ENCODE peak calls at places on chromosome 12, in five cellular contexts. V is right cardiac atrium, R is aorta, M is tibial nerve, K is hepatocyte. N is an unnamed sample. For H3K27me3, the result is how much of the 10 kb centered on the place peaks cover.

GRCh38 chr12:19550626-19551025 is 111.3 kb downstream of the AEBP2 start:
- DNase-seq in V (no peak), M (no peak), R (no peak), K (no peak), N (no peak)

GRCh38 chr12:27198036-27198435 is 46.0 kb upstream of the STK38L start:
- DNase-seq in V (peak), M (peak), K (no peak), R (peak), N (no peak)

GRCh38 chr12:3020850-3021435 is 56.2 kb upstream of the TSPAN9 start:
- DNase-seq in K (no peak), V (peak), M (no peak), R (no peak), N (no peak)

GRCh38 chr12:2553388-2554126 is 241.2 kb upstream of the FKBP4 start:
- DNase-seq in M (no peak), K (no peak), V (no peak), R (no peak), N (no peak)

GRCh38 chr12:9721394-9722092 is 11.4 kb downstream of the CLECL1 start:
- DNase-seq in K (peak), V (no peak), M (no peak), R (no peak), N (no peak)

GRCh38 chr12:43151406-43152080 is 400.5 kb downstream of the ADAMTS20 start:
- DNase-seq in M (no peak), R (no peak), K (no peak), V (no peak), N (no peak)

GRCh38 chr12:83408841-83409240 is 722.1 kb downstream of the TMTC2 start:
- DNase-seq in M (no peak), R (no peak), K (no peak), V (no peak), N (no peak)

GRCh38 chr12:81077686-81078441 is at the start of gene ACSS3:
- DNase-seq in K (peak), V (peak), M (peak), R (peak), N (peak)

GRCh38 chr12:94416613-94417012 is 43.1 kb downstream of the CEP83 start:
- DNase-seq in K (no peak), V (no peak), R (no peak), M (no peak), N (no peak)

GRCh38 chr12:57474430-57474829 is 5.2 kb downstream of the ARHGAP9 start:
- DNase-seq in M (no peak), R (no peak), K (no peak), V (no peak), N (no peak)

GRCh38 chr12:57473886-57474285 is 5.8 kb downstream of the ARHGAP9 start:
- DNase-seq in R (no peak), K (no peak), M (no peak), V (no peak), N (no peak)

GRCh38 chr12:57472391-57472790 is 7.3 kb downstream of the ARHGAP9 start:
- DNase-seq in M (no peak), V (no peak), R (no peak), K (no peak), N (no peak)

GRCh38 chr12:57474862-57475261 is 4.8 kb downstream of the ARHGAP9 start:
- DNase-seq in R (no peak), V (no peak), K (no peak), M (no peak), N (no peak)

GRCh38 chr12:57473392-57473791 is 6.3 kb downstream of the ARHGAP9 start:
- DNase-seq in K (no peak), M (no peak), R (no peak), V (no peak), N (no peak)
- H3K27me3 ChIP-seq in K (half or more), M (under half), R (under half), V (under half), N (under half)

DNA sequence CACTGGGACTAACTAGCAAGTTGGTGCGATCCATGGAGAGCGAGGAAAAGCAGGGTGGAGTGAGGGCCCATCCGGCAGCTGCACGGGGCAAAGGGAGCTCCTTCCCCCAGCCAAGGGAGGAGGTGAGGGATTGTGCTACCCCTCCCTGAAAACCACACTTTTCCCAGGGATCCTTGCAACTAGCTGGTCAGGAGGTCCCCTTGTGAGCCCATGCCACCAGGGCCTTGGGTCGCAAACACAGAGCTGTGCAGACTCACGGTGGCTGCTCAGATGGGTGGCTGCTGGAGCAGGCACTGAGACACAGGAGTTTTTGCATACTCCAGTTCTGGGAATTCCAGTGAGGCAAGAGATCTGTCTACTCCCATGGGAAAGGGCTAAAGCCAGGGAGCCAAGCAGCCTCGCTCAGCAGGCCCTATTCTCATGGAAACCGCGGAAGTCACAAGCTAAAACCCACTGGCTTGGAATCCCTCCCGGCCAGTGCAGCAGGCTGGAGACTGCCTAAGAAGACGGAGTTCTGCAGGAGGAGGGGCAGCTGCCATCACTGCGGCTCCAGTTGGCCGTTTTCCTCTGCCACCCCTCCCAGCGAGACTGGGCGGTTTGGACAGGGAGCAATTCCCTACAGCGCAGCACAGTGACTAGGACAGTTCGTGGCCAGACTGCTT is 10.9 kb upstream of the ZNF705A start:
- DNase-seq in K (peak), R (peak), V (peak), M (no peak), N (peak)
- H3K4me3 ChIP-seq in K (no peak), R (no peak), V (no peak), M (no peak), N (no peak)

DNA sequence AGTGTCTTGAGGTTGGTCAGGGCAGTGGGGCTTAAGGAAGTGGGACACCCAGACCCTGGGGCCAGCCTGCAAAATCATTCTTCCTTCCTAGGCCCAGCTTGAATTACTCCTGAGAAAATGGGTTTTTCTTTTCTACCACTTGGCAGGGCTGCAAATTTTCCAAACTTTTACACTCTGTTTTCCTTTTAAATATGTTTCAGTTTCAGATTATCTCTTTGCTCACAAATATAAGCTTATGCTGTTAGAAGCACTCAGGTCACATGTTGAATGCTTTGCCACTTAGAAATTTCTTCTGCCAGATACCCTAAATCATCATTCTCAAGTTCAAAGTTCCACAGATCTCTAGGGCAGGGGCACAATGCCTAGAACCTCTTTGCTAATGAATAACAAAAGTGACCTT is 2.9 kb upstream of the LGR5 start:
- DNase-seq in R (no peak), K (no peak), M (no peak), V (no peak), N (no peak)
- H3K27me3 ChIP-seq in R (under half), K (under half), M (under half), V (under half), N (under half)

GRCh38 chr12:69284131-69284530 is 44.8 kb downstream of the CPSF6 start:
- DNase-seq in V (peak), R (peak), K (peak), M (peak), N (peak)
- H3K4me3 ChIP-seq in V (peak), R (peak), K (no peak), M (peak), N (no peak)

GRCh38 chr12:52590021-52590420 is 11.2 kb downstream of the KRT72 start:
- DNase-seq in M (no peak), V (no peak), K (no peak), R (no peak), N (no peak)
- H3K27me3 ChIP-seq in M (under half), V (under half), K (under half), R (under half), N (under half)